ENCODE peak calls at places on chromosomes 2 and 18, in eight cellular contexts. O is NCI-H1048, L is hypothalamus, D is endodermal cell, F is lower leg skin, H is cardiac fibroblast, Q is left ventricle myocardium inferior, V is AG08396. Z is an unnamed sample.
A peak's percentile ranks its signal among the peaks of the same experiment; 100 is the strongest.

GRCh38 chr18:60966876-60967275 is 366.4 kb upstream of the CDH20 start:
- DNase-seq in H (peak; percentile 23), F (no peak), D (no peak), O (no peak), V (no peak), L (no peak), Q (no peak), Z (no peak)

GRCh38 chr2:134190062-134190806 is 63.6 kb upstream of the MGAT5 start:
- DNase-seq in D (no peak), F (no peak), V (no peak), O (no peak), H (no peak), L (no peak), Q (no peak), Z (no peak)

GRCh38 chr18:39942702-39943101 is 2012.3 kb upstream of the PIK3C3 start:
- DNase-seq in L (no peak), F (no peak), D (no peak), Q (no peak), O (no peak), H (no peak), V (no peak), Z (no peak)

GRCh38 chr2:120854014-120854620 is 118.4 kb downstream of the GLI2 start:
- DNase-seq in D (peak; percentile 40), H (no peak), Q (no peak), V (no peak), O (no peak), F (no peak), L (no peak), Z (no peak)

GRCh38 chr18:79899609-79900435 is 51.6 kb downstream of the SLC66A2 start:
- DNase-seq in O (no peak), Q (no peak), V (no peak), F (no peak), L (no peak), H (no peak), D (peak; percentile 32), Z (no peak)

GRCh38 chr2:207328944-207329386 is 163.2 kb upstream of the KLF7 start:
- DNase-seq in F (no peak), Q (no peak), H (no peak), V (no peak), O (no peak), D (no peak), L (no peak), Z (no peak)

GRCh38 chr2:182980652-182981051 is 57.6 kb downstream of the NCKAP1 start:
- DNase-seq in D (no peak), O (no peak), Q (no peak), F (no peak), H (no peak), V (no peak), L (no peak), Z (no peak)

GRCh38 chr2:106745468-106745867 is 140.5 kb downstream of the ST6GAL2 start:
- DNase-seq in F (no peak), H (peak; percentile 2), O (no peak), V (no peak), L (no peak), D (no peak), Q (no peak), Z (no peak)

GRCh38 chr18:8507361-8507760 is 101.9 kb upstream of the RAB12 start:
- DNase-seq in F (no peak), H (peak; percentile 9), O (no peak), L (no peak), V (no peak), Q (no peak), D (no peak), Z (peak; percentile 60)

GRCh38 chr2:3718679-3719078 is 15.3 kb downstream of the DCDC2C start:
- DNase-seq in Q (no peak), D (no peak), L (no peak), F (no peak), O (no peak), V (no peak), H (no peak), Z (no peak)

GRCh38 chr2:132448771-132449170 is 32.2 kb downstream of the GPR39 start:
- DNase-seq in D (peak; percentile 81), Q (no peak), V (peak; percentile 40), F (no peak), L (no peak), H (peak; percentile 68), O (no peak), Z (peak; percentile 65)

GRCh38 chr2:77977486-77978063 is 455.4 kb upstream of the LRRTM4 start:
- DNase-seq in V (no peak), F (no peak), Q (no peak), H (no peak), O (no peak), L (no peak), D (no peak), Z (peak; percentile 20)

GRCh38 chr18:75845413-75845812 is 417.9 kb upstream of the SMIM21 start:
- DNase-seq in Q (no peak), F (no peak), D (peak; percentile 21), O (no peak), L (no peak), H (no peak), V (no peak), Z (no peak)

GRCh38 chr2:207528980-207529329 is 807 bp upstream of the CREB1 start:
- DNase-seq in O (no peak), L (no peak), Q (no peak), H (peak; percentile 42), F (no peak), D (no peak), V (no peak), Z (peak; percentile 64)

GRCh38 chr2:86675104-86675503 is 45.0 kb upstream of the RMND5A start:
- DNase-seq in H (no peak), O (no peak), Q (no peak), L (no peak), V (no peak), F (no peak), D (no peak), Z (no peak)

GRCh38 chr2:197453914-197454398 is 604 bp downstream of the COQ10B start:
- DNase-seq in L (no peak), H (peak; percentile 95), V (peak; percentile 83), D (no peak), O (no peak), F (peak; percentile 77), Q (no peak), Z (no peak)

GRCh38 chr2:110804915-110805314 is 72.5 kb downstream of the ACOXL start:
- DNase-seq in D (no peak), F (no peak), O (no peak), H (no peak), V (no peak), Q (no peak), L (no peak), Z (no peak)

GRCh38 chr18:54004828-54005227 is 219.6 kb downstream of the MBD2 start:
- DNase-seq in L (no peak), V (no peak), D (peak; percentile 76), Q (no peak), O (no peak), F (no peak), H (peak; percentile 13), Z (peak; percentile 59)

GRCh38 chr2:134669731-134670669 is 48.8 kb downstream of the TMEM163 start:
- DNase-seq in F (no peak), L (no peak), V (no peak), D (peak; percentile 14), H (peak; percentile 10), Q (no peak), O (no peak), Z (no peak)

GRCh38 chr18:7592305-7593071 is 25.4 kb downstream of the PTPRM start:
- DNase-seq in F (no peak), O (no peak), L (no peak), Q (no peak), V (no peak), H (no peak), D (peak; percentile 81), Z (peak; percentile 70)

GRCh38 chr18:9575558-9575957 is 38.8 kb downstream of the PPP4R1 start:
- DNase-seq in D (peak; percentile 84), O (no peak), Q (peak; percentile 44), V (peak; percentile 62), H (peak; percentile 98), L (peak; percentile 10), F (peak; percentile 72), Z (peak; percentile 83)

GRCh38 chr2:143960177-143960576 is 559.7 kb downstream of the ZEB2 start:
- DNase-seq in F (no peak), D (no peak), H (no peak), V (no peak), O (no peak), L (no peak), Q (no peak), Z (no peak)

GRCh38 chr2:127479219-127479825 is 47.0 kb downstream of the IWS1 start:
- DNase-seq in F (no peak), Q (no peak), H (peak; percentile 82), D (no peak), O (no peak), L (no peak), V (peak; percentile 47), Z (peak; percentile 90)

GRCh38 chr2:41910126-41910525 is 137.7 kb upstream of the PKDCC start:
- DNase-seq in O (no peak), L (no peak), F (no peak), H (no peak), D (no peak), Q (no peak), V (no peak), Z (no peak)

GRCh38 chr2:215137741-215138340 is 585 bp downstream of the ABCA12 start:
- DNase-seq in Q (no peak), V (peak; percentile 29), F (no peak), L (no peak), D (no peak), O (peak; percentile 47), H (peak; percentile 67), Z (no peak)

GRCh38 chr2:95074663-95075439 is 46.8 kb downstream of the MRPS5 start:
- DNase-seq in D (peak; percentile 39), H (no peak), V (no peak), F (no peak), O (no peak), L (no peak), Q (no peak), Z (no peak)

Z was measured in GM23338.